ENCODE peak calls at places on chromosomes 1 and 21, in four cellular contexts. One of them, this sample, is unnamed.

GRCh38 chr1:234899041-234899787 is 229.4 kb downstream of the TOMM20 start:
- DNase-seq in H4: no peak
- DNase-seq in T1000: no peak
- DNase-seq in activated T-cell treated with anti-CD3 and anti-CD28 coated beads for 1 hour: no peak
- DNase-seq in this sample: no peak

GRCh38 chr1:168096296-168097165 is 40.2 kb downstream of the GPR161 start:
- DNase-seq in H4: no peak
- DNase-seq in T1000: no peak
- DNase-seq in activated T-cell treated with anti-CD3 and anti-CD28 coated beads for 1 hour: no peak
- DNase-seq in this sample: no peak

GRCh38 chr1:163337631-163338030 is 15.9 kb downstream of the NUF2 start:
- DNase-seq in H4: no peak
- DNase-seq in T1000: no peak
- DNase-seq in activated T-cell treated with anti-CD3 and anti-CD28 coated beads for 1 hour: no peak
- DNase-seq in this sample: no peak

GRCh38 chr1:245698116-245698515 is 543.3 kb downstream of the KIF26B start:
- DNase-seq in H4: no peak
- DNase-seq in T1000: no peak
- DNase-seq in activated T-cell treated with anti-CD3 and anti-CD28 coated beads for 1 hour: no peak
- DNase-seq in this sample: no peak

GRCh38 chr1:154945160-154945961 is 8.8 kb upstream of the PMVK start:
- DNase-seq in H4: no peak
- DNase-seq in T1000: no peak
- DNase-seq in activated T-cell treated with anti-CD3 and anti-CD28 coated beads for 1 hour: no peak
- DNase-seq in this sample: no peak

GRCh38 chr21:24259241-24259640 is 1348.0 kb downstream of the MRPL39 start:
- DNase-seq in H4: no peak
- DNase-seq in T1000: no peak
- DNase-seq in activated T-cell treated with anti-CD3 and anti-CD28 coated beads for 1 hour: no peak
- DNase-seq in this sample: no peak

GRCh38 chr1:107228704-107229103 is 87.9 kb downstream of the NTNG1 start:
- DNase-seq in H4: no peak
- DNase-seq in T1000: no peak
- DNase-seq in activated T-cell treated with anti-CD3 and anti-CD28 coated beads for 1 hour: no peak
- DNase-seq in this sample: no peak

GRCh38 chr1:56375184-56375837 is 204.1 kb downstream of the PLPP3 start:
- DNase-seq in H4: peak
- DNase-seq in T1000: no peak
- DNase-seq in activated T-cell treated with anti-CD3 and anti-CD28 coated beads for 1 hour: no peak
- DNase-seq in this sample: no peak

GRCh38 chr1:165381745-165382530 is 25.4 kb upstream of the LMX1A start:
- DNase-seq in H4: no peak
- DNase-seq in T1000: no peak
- DNase-seq in activated T-cell treated with anti-CD3 and anti-CD28 coated beads for 1 hour: no peak
- DNase-seq in this sample: no peak